ENCODE peak calls at places on chromosomes 1 and 21, in nine cellular contexts. Q, Z, E, S, T, U, N, O and D are unnamed samples.

GRCh38 chr21:30981403-30981802 is 56.9 kb downstream of the KRTAP19-8 start:
- DNase-seq in T (no peak), N (no peak), U (no peak), Z (no peak), Q (no peak), O (no peak), E (no peak), S (no peak), D (no peak)

GRCh38 chr1:241828576-241828975 is 19.4 kb upstream of the EXO1 start:
- DNase-seq in T (no peak), Z (peak), E (no peak), Q (no peak), U (peak), S (no peak), O (peak), N (no peak), D (no peak)

GRCh38 chr1:63836830-63837229 is 63.0 kb downstream of the ROR1 start:
- DNase-seq in Z (no peak), O (no peak), N (no peak), T (no peak), U (no peak), S (no peak), Q (no peak), E (no peak), D (no peak)

GRCh38 chr1:227888404-227889046 is 59.2 kb downstream of the WNT9A start:
- DNase-seq in U (no peak), T (peak), S (no peak), E (no peak), Q (no peak), O (no peak), Z (no peak), N (no peak), D (no peak)

GRCh38 chr21:29084372-29084771 is 10.9 kb upstream of the CCT8 start:
- DNase-seq in E (no peak), Z (no peak), T (no peak), N (no peak), Q (no peak), O (no peak), U (no peak), S (no peak), D (no peak)

GRCh38 chr1:230352537-230352936 is 73.6 kb downstream of the PGBD5 start:
- DNase-seq in Q (no peak), T (no peak), S (no peak), U (no peak), O (no peak), N (no peak), E (no peak), Z (no peak), D (no peak)

GRCh38 chr1:114458208-114458777 is 52.7 kb downstream of the TRIM33 start:
- DNase-seq in Z (peak), S (no peak), T (no peak), E (no peak), U (peak), Q (no peak), N (no peak), O (peak), D (no peak)

GRCh38 chr1:189880135-189880534 is 597.5 kb downstream of the BRINP3 start:
- DNase-seq in N (no peak), U (no peak), Z (no peak), S (no peak), Q (no peak), E (no peak), T (no peak), O (no peak), D (no peak)

GRCh38 chr1:192867180-192867579 is 58.3 kb downstream of the RGS2 start:
- DNase-seq in Q (no peak), Z (no peak), N (no peak), T (no peak), S (no peak), U (peak), E (no peak), O (no peak), D (no peak)

GRCh38 chr1:243792891-243793290 is 57.2 kb downstream of the AKT3 start:
- DNase-seq in U (no peak), Z (no peak), S (no peak), E (no peak), O (no peak), T (no peak), N (no peak), Q (no peak), D (no peak)

GRCh38 chr1:95407864-95408291 is 173.9 kb downstream of the RWDD3 start:
- DNase-seq in S (no peak), Z (no peak), E (no peak), U (no peak), T (no peak), Q (no peak), O (no peak), N (no peak), D (no peak)

GRCh38 chr1:22711071-22711470 is 432 bp downstream of the EPHB2 start:
- DNase-seq in N (peak), E (no peak), T (no peak), S (no peak), U (no peak), Z (peak), Q (no peak), O (no peak), D (no peak)

GRCh38 chr1:96256391-96256790 is 465.2 kb upstream of the PTBP2 start:
- DNase-seq in Z (no peak), E (no peak), Q (no peak), U (no peak), O (peak), S (no peak), N (no peak), T (no peak), D (no peak)

GRCh38 chr1:9573723-9574122 is 15.0 kb upstream of the TMEM201 start:
- DNase-seq in N (no peak), E (no peak), T (no peak), U (no peak), S (no peak), O (peak), Z (peak), Q (no peak), D (peak)

GRCh38 chr1:208242829-208243521 is 1.2 kb downstream of the PLXNA2 start:
- DNase-seq in T (no peak), N (no peak), O (no peak), E (no peak), U (peak), Q (no peak), Z (peak), S (no peak), D (no peak)

GRCh38 chr1:206127336-206127735 is 10.1 kb upstream of the AVPR1B start:
- DNase-seq in U (no peak), E (no peak), T (no peak), Q (no peak), Z (no peak), O (no peak), N (no peak), S (no peak), D (no peak)

GRCh38 chr21:45525910-45526306 is 16.3 kb downstream of the SLC19A1 start:
- DNase-seq in U (no peak), Z (no peak), E (no peak), Q (no peak), O (no peak), N (no peak), S (no peak), T (peak), D (no peak)

GRCh38 chr1:45867697-45868346 is 64.4 kb downstream of the MAST2 start:
- DNase-seq in N (no peak), U (no peak), E (no peak), Z (no peak), O (no peak), T (no peak), Q (no peak), S (no peak), D (no peak)